ENCODE peak calls at places on chromosomes 13 and 19, in ten cellular contexts. G, J, N, F, V, T, A, E, I and S are unnamed samples.

GRCh38 chr13:23639672-23640275 is 69.6 kb downstream of the TNFRSF19 start:
- DNase-seq in F (no peak), J (no peak), V (no peak), T (no peak), A (no peak), N (no peak), I (no peak), E (no peak), G (no peak), S (no peak)

GRCh38 chr13:46149272-46150133 is 32.5 kb downstream of the LCP1 start:
- DNase-seq in A (no peak), F (no peak), J (peak), G (no peak), V (no peak), E (peak), T (no peak), N (no peak), I (no peak), S (peak)

GRCh38 chr13:76707360-76707759 is 178.8 kb downstream of the KCTD12 start:
- DNase-seq in E (peak), F (no peak), G (no peak), J (peak), V (no peak), A (no peak), T (no peak), N (no peak), I (no peak), S (no peak)

GRCh38 chr19:45981350-45981749 is 7.7 kb upstream of the NOVA2 start:
- DNase-seq in N (no peak), T (no peak), V (no peak), F (no peak), I (no peak), G (no peak), J (no peak), E (no peak), A (no peak), S (no peak)

GRCh38 chr19:9711815-9712214 is 36.9 kb upstream of the ZNF562 start:
- DNase-seq in A (no peak), F (no peak), V (no peak), T (no peak), N (no peak), I (no peak), J (no peak), G (no peak), E (no peak), S (no peak)

GRCh38 chr13:112754281-112755025 is 64.6 kb downstream of the ATP11A start:
- DNase-seq in I (no peak), N (no peak), G (no peak), T (no peak), V (no peak), A (no peak), E (no peak), J (no peak), F (no peak), S (no peak)

GRCh38 chr13:45341799-45342584 is 1.0 kb upstream of the TPT1 start:
- DNase-seq in F (no peak), N (no peak), J (no peak), A (peak), G (no peak), T (no peak), E (peak), V (no peak), I (peak), S (no peak)

GRCh38 chr19:11448410-11448809 is 13.0 kb downstream of the PRKCSH start:
- DNase-seq in A (no peak), F (no peak), N (no peak), I (no peak), J (no peak), T (no peak), G (no peak), E (no peak), V (no peak), S (no peak)

GRCh38 chr13:106156468-106156867 is 379.0 kb downstream of the EFNB2 start:
- DNase-seq in T (peak), J (peak), E (peak), V (no peak), N (no peak), I (no peak), G (no peak), F (no peak), A (no peak), S (peak)

GRCh38 chr13:54637377-54637776 is 1608.8 kb downstream of the OLFM4 start:
- DNase-seq in V (no peak), E (no peak), J (peak), N (no peak), F (no peak), G (peak), A (no peak), I (no peak), T (peak), S (no peak)

GRCh38 chr19:16886305-16886880 is 2.4 kb upstream of the F2RL3 start:
- DNase-seq in J (no peak), G (no peak), N (no peak), E (peak), A (no peak), F (no peak), V (no peak), I (peak), T (no peak), S (peak)

GRCh38 chr19:1168877-1169791 is 4.9 kb downstream of the SBNO2 start:
- DNase-seq in G (no peak), A (no peak), E (peak), I (no peak), T (no peak), J (no peak), V (no peak), F (peak), N (no peak), S (peak)

GRCh38 chr19:5200844-5201243 is 139.8 kb downstream of the PTPRS start:
- DNase-seq in A (no peak), V (no peak), G (no peak), F (no peak), J (no peak), E (no peak), T (no peak), I (no peak), N (no peak), S (no peak)

GRCh38 chr19:29596080-29596479 is 10.0 kb upstream of the POP4 start:
- DNase-seq in F (no peak), G (no peak), V (no peak), A (no peak), N (no peak), T (no peak), J (no peak), E (no peak), I (no peak), S (no peak)

GRCh38 chr19:36013280-36014028 is 559 bp downstream of the ALKBH6 start:
- DNase-seq in E (no peak), A (no peak), F (no peak), T (no peak), G (no peak), N (no peak), I (no peak), V (no peak), J (no peak), S (no peak)

GRCh38 chr13:113951246-113951999 is 22.5 kb downstream of the C13orf46 start:
- DNase-seq in G (peak), J (no peak), F (peak), N (peak), T (no peak), V (peak), E (peak), A (peak), I (peak), S (peak)

GRCh38 chr19:29266603-29267002 is 53.7 kb upstream of the UQCRFS1 start:
- DNase-seq in N (no peak), I (no peak), E (no peak), A (no peak), F (no peak), T (no peak), V (no peak), G (no peak), J (no peak), S (no peak)

GRCh38 chr13:100541882-100542545 is 46.6 kb downstream of the GGACT start:
- DNase-seq in N (no peak), F (no peak), V (no peak), I (no peak), J (no peak), E (no peak), T (no peak), A (no peak), G (no peak), S (peak)

GRCh38 chr13:25406377-25406776 is 34.6 kb downstream of the ATP8A2 start:
- DNase-seq in V (no peak), N (no peak), J (no peak), E (peak), I (no peak), A (peak), T (no peak), F (no peak), G (peak), S (peak)

GRCh38 chr19:47609885-47610545 is 1.1 kb downstream of the BICRA start:
- DNase-seq in J (no peak), G (peak), N (peak), F (no peak), I (peak), T (no peak), A (peak), V (peak), E (peak), S (no peak)

GRCh38 chr13:101417043-101417406 is 717 bp upstream of the NALCN start:
- DNase-seq in A (no peak), T (no peak), I (no peak), G (no peak), F (no peak), E (peak), V (no peak), J (no peak), N (no peak), S (no peak)

GRCh38 chr13:51728972-51729371 is 75.0 kb downstream of the DHRS12 start:
- DNase-seq in A (peak), G (no peak), V (no peak), F (no peak), I (no peak), T (no peak), J (peak), N (no peak), E (peak), S (peak)

GRCh38 chr19:33905473-33905936 is 108.8 kb downstream of the KCTD15 start:
- DNase-seq in J (no peak), A (no peak), F (no peak), I (peak), E (no peak), T (no peak), N (no peak), G (no peak), V (no peak), S (no peak)

GRCh38 chr19:33778089-33778791 is 18.4 kb upstream of the KCTD15 start:
- DNase-seq in T (no peak), J (no peak), N (peak), A (peak), F (peak), G (no peak), I (peak), V (peak), E (peak), S (no peak)

GRCh38 chr13:73914119-73914518 is 220.1 kb downstream of the KLF12 start:
- DNase-seq in J (no peak), I (no peak), V (no peak), G (no peak), T (no peak), E (no peak), N (no peak), F (no peak), A (no peak), S (no peak)

GRCh38 chr13:110714798-110715394 is 1.4 kb downstream of the ING1 start:
- DNase-seq in V (peak), G (peak), T (no peak), E (no peak), I (peak), J (no peak), N (peak), A (no peak), F (peak), S (no peak)

GRCh38 chr19:33294058-33294798 is 8.1 kb downstream of the CEBPA start:
- DNase-seq in E (no peak), F (no peak), A (no peak), N (no peak), T (no peak), J (no peak), I (no peak), G (no peak), V (no peak), S (no peak)

GRCh38 chr13:44818428-44818827 is 170.8 kb downstream of the NUFIP1 start:
- DNase-seq in G (no peak), F (no peak), V (no peak), E (peak), N (no peak), A (peak), I (no peak), T (no peak), J (no peak), S (no peak)

GRCh38 chr13:39820606-39821005 is 165.1 kb downstream of the COG6 start:
- DNase-seq in I (no peak), A (no peak), G (no peak), J (no peak), N (no peak), V (no peak), F (no peak), T (no peak), E (no peak), S (no peak)

GRCh38 chr13:96229356-96229755 is 139.4 kb downstream of the HS6ST3 start:
- DNase-seq in J (no peak), T (no peak), E (peak), V (no peak), I (no peak), N (no peak), F (no peak), A (peak), G (no peak), S (no peak)

GRCh38 chr13:67023088-67023893 is 206.8 kb downstream of the PCDH9 start:
- DNase-seq in A (no peak), N (no peak), V (no peak), T (no peak), F (no peak), G (no peak), E (peak), I (no peak), J (peak), S (peak)

GRCh38 chr19:49875801-49876421 is 1.2 kb downstream of the AKT1S1 start:
- DNase-seq in E (peak), T (no peak), J (no peak), N (peak), I (peak), G (no peak), A (peak), V (peak), F (peak), S (no peak)

GRCh38 chr13:64912141-64912540 is 2318.0 kb downstream of the PCDH9 start:
- DNase-seq in V (no peak), N (no peak), G (no peak), T (peak), I (no peak), E (peak), A (no peak), J (peak), F (no peak), S (peak)

GRCh38 chr19:32642771-32643170 is 32.2 kb downstream of the ANKRD27 start:
- DNase-seq in T (no peak), J (no peak), I (no peak), A (no peak), F (no peak), E (no peak), V (no peak), G (no peak), N (no peak), S (no peak)

GRCh38 chr19:5913739-5914357 is at the start of gene CAPS:
- DNase-seq in J (no peak), I (peak), F (peak), V (peak), E (peak), A (no peak), N (no peak), G (no peak), T (no peak), S (peak)

GRCh38 chr19:33440241-33440640 is 66.7 kb downstream of the CEBPG start:
- DNase-seq in F (no peak), A (no peak), J (no peak), G (no peak), N (no peak), V (no peak), I (no peak), T (no peak), E (no peak), S (no peak)

GRCh38 chr13:49678172-49678914 is 12.9 kb downstream of the EBPL start:
- DNase-seq in I (peak), T (no peak), E (no peak), G (no peak), J (no peak), A (no peak), N (no peak), F (no peak), V (no peak), S (no peak)

GRCh38 chr13:65112123-65113075 is 2117.7 kb downstream of the PCDH9 start:
- DNase-seq in V (no peak), A (no peak), T (peak), G (no peak), I (no peak), F (no peak), E (peak), J (peak), N (no peak), S (no peak)